ENCODE peak calls at places on chromosomes 2 and 18, in six cellular contexts. P, N, V, B, K and E are unnamed samples.

GRCh38 chr18:64807560-64807959 is 658.7 kb upstream of the LINC00305 start:
- DNase-seq in K (no peak), P (no peak), V (no peak), N (no peak), B (no peak), E (no peak)

GRCh38 chr2:17646096-17646554 is 105.6 kb downstream of the VSNL1 start:
- DNase-seq in P (peak), N (peak), K (peak), B (peak), V (peak), E (peak)

GRCh38 chr18:39604836-39605235 is 2039.2 kb upstream of the CELF4 start:
- DNase-seq in P (no peak), V (no peak), K (no peak), B (peak), N (peak), E (no peak)

GRCh38 chr2:8457092-8457481 is 224.8 kb upstream of the ID2 start:
- DNase-seq in K (no peak), P (no peak), V (no peak), B (no peak), N (no peak), E (no peak)

GRCh38 chr2:210000464-210001324 is 1.7 kb upstream of the RPE start:
- DNase-seq in V (no peak), N (no peak), K (no peak), B (no peak), P (no peak), E (no peak)

GRCh38 chr2:184765048-184765881 is 166.9 kb downstream of the ZNF804A start:
- DNase-seq in B (no peak), V (peak), P (no peak), K (no peak), N (no peak), E (peak)

GRCh38 chr18:60826346-60826745 is 453.8 kb upstream of the MC4R start:
- DNase-seq in V (peak), N (no peak), B (no peak), K (no peak), P (no peak), E (no peak)

GRCh38 chr2:27772804-27773203 is 1.3 kb downstream of the MRPL33 start:
- DNase-seq in V (no peak), P (no peak), B (peak), N (no peak), K (no peak), E (no peak)

GRCh38 chr2:8586397-8587051 is 95.3 kb upstream of the ID2 start:
- DNase-seq in N (no peak), B (peak), V (no peak), P (no peak), K (no peak), E (no peak)

GRCh38 chr2:86249176-86249842 is 50.1 kb downstream of the MRPL35 start:
- DNase-seq in V (no peak), N (peak), K (no peak), P (no peak), B (peak), E (peak)

GRCh38 chr18:76640438-76640837 is 145.4 kb upstream of the ZNF516 start:
- DNase-seq in B (no peak), V (no peak), N (no peak), K (no peak), P (no peak), E (no peak)

GRCh38 chr2:25386662-25387478 is 45.1 kb upstream of the DNMT3A start:
- DNase-seq in N (no peak), B (no peak), K (no peak), P (no peak), V (no peak), E (no peak)

GRCh38 chr2:128786800-128787478 is 468.3 kb upstream of the HS6ST1 start:
- DNase-seq in V (peak), B (peak), N (peak), K (no peak), P (no peak), E (no peak)

GRCh38 chr2:178068823-178069454 is 3.6 kb downstream of the PDE11A start:
- DNase-seq in V (no peak), K (no peak), B (no peak), N (no peak), P (no peak), E (no peak)

GRCh38 chr2:145755019-145755837 is 1235.3 kb upstream of the ZEB2 start:
- DNase-seq in B (no peak), K (no peak), P (no peak), N (no peak), V (no peak), E (no peak)

GRCh38 chr18:71443726-71444480 is 1100.2 kb downstream of the CBLN2 start:
- DNase-seq in N (peak), V (no peak), K (no peak), P (no peak), B (no peak), E (no peak)

GRCh38 chr2:216490061-216490460 is 8.6 kb upstream of the RPL37A start:
- DNase-seq in P (no peak), V (no peak), B (peak), N (peak), K (no peak), E (no peak)

GRCh38 chr2:186551323-186552050 is 38.4 kb upstream of the ITGAV start:
- DNase-seq in P (no peak), B (peak), N (peak), V (no peak), K (no peak), E (no peak)

GRCh38 chr2:238528953-238529781 is 102.4 kb downstream of the ASB1 start:
- DNase-seq in N (peak), V (no peak), B (peak), P (peak), K (no peak), E (no peak)

GRCh38 chr2:235504459-235505200 is 10.8 kb downstream of the AGAP1 start:
- DNase-seq in K (no peak), P (no peak), N (no peak), V (peak), B (no peak), E (no peak)

GRCh38 chr2:65583061-65583460 is 150.7 kb upstream of the SPRED2 start:
- DNase-seq in K (no peak), B (no peak), P (no peak), V (no peak), N (no peak), E (no peak)

GRCh38 chr18:13276530-13277520 is 58.3 kb downstream of the LDLRAD4 start:
- DNase-seq in K (no peak), P (no peak), B (no peak), N (peak), V (no peak), E (no peak)

GRCh38 chr18:55265916-55266488 is 306.7 kb upstream of the CCDC68 start:
- DNase-seq in P (no peak), B (peak), V (no peak), K (peak), N (no peak), E (no peak)

GRCh38 chr2:86747708-86748627 is 27.9 kb downstream of the RMND5A start:
- DNase-seq in N (peak), B (peak), P (no peak), K (no peak), V (peak), E (peak)

GRCh38 chr2:96245609-96246390 is 20.0 kb downstream of the TMEM127 start:
- DNase-seq in K (no peak), B (peak), P (no peak), V (no peak), N (peak), E (peak)

GRCh38 chr2:158038906-158039305 is 62.8 kb upstream of the UPP2 start:
- DNase-seq in P (no peak), B (no peak), V (no peak), N (no peak), K (no peak), E (no peak)

GRCh38 chr2:134676960-134677359 is 41.8 kb downstream of the TMEM163 start:
- DNase-seq in P (no peak), K (no peak), N (no peak), V (no peak), B (no peak), E (no peak)

GRCh38 chr2:232418466-232419244 is 12.0 kb downstream of the ALPG start:
- DNase-seq in B (peak), N (peak), P (peak), V (peak), K (no peak), E (no peak)

GRCh38 chr2:66452214-66452613 is 17.3 kb downstream of the MEIS1 start:
- DNase-seq in V (no peak), P (no peak), N (no peak), B (no peak), K (no peak), E (no peak)

GRCh38 chr18:78883501-78883900 is 96.1 kb upstream of the SALL3 start:
- DNase-seq in N (no peak), V (no peak), B (no peak), P (no peak), K (no peak), E (no peak)

GRCh38 chr2:26162963-26163362 is 9.9 kb upstream of the GAREM2 start:
- DNase-seq in P (no peak), N (no peak), B (no peak), V (no peak), K (no peak), E (no peak)

GRCh38 chr2:37669500-37669899 is 1.9 kb downstream of the CDC42EP3 start:
- DNase-seq in B (peak), V (no peak), K (no peak), P (no peak), N (no peak), E (no peak)

DNA sequence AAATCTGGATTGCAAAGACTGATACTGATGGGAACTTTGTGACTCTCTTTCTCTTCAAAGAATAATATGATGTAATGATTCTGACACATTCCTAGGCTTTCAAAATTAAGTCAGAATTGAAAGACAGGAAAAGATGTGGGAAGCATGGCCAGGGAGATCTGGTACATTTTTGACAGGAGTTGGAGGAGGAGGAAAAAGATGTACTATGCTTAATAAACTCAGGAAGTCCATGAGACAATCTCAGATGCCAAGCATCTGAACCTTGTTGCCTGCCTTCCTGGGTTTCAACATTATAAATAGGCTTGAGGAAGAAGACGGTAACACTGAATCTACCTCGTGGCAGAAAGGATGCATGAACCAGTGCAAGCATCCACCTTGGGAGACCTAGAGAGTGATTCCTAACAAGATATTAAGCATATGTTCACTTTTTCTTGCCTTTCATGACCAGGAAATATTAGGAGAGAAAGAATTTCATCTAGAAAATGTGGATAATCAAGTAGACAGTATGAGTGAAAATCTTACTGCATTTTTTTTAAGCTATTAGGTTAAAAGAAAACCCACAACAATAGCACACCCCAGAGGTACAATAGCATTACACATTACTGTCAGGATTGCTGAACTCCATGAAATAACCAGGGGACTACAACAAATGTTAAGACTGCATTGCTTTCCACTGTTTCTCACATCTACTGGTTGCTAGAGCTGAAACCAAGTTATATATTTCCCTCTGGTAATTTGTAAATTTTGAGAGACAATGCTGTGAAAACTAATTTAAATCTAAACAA is 33.9 kb downstream of the KLF7 start:
- DNase-seq in V (no peak), K (no peak), B (peak), P (no peak), N (no peak), E (no peak)
- H3K4me2 ChIP-seq in V (no peak), K (no peak), B (no peak), P (no peak), N (no peak), E (peak)

GRCh38 chr2:42189235-42189566 is 20.0 kb downstream of the EML4 start:
- DNase-seq in V (no peak), N (no peak), K (no peak), B (no peak), P (no peak), E (no peak)

GRCh38 chr2:42192010-42192373 is 22.8 kb downstream of the EML4 start:
- DNase-seq in B (no peak), P (no peak), N (no peak), V (no peak), K (no peak), E (no peak)

GRCh38 chr2:42190191-42190590 is 21.0 kb downstream of the EML4 start:
- DNase-seq in N (no peak), P (no peak), K (no peak), V (no peak), B (no peak), E (no peak)

GRCh38 chr2:42192642-42193566 is 23.8 kb downstream of the EML4 start:
- DNase-seq in N (no peak), V (no peak), B (no peak), P (no peak), K (no peak), E (peak)

DNA sequence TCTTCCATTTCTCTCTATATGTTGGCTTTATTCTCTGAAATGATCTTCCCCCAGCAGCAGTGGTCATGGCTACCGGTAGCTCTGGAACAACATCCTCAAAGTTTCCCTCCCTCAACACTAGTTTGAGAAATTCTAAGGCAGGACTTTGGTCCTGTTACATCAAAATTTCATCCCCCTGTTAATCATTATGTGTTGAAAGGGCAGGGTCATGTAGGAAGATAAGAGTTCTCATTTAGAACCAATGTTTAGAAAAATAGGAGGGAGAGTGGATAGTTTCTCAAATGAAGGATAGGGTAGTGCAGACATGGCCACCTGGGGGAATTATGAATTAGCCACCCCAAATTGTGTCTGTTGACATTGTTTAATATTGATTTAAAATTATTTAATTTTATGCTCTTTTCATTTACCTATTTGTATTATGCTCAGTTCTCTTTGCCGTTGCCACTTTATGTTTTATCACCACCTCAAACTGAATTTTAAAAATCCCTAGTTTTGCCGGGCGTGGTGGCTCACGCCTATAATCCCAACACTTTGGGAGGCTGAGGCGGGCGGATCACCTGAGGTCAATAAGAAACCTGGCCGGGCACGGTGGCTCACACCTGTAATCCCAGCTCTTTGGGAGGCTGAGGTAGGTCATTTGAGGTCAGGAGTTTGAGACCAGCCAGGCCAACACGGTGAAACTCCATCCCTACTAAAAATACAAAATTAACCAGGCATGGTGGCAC is 22.3 kb downstream of the EML4 start:
- DNase-seq in V (no peak), P (no peak), B (no peak), K (no peak), N (no peak), E (no peak)
- H3K27ac ChIP-seq in V (no peak), P (no peak), B (no peak), K (no peak), N (no peak), E (no peak)

GRCh38 chr2:176161817-176162626 is 4.9 kb downstream of the HOXD3 start:
- DNase-seq in B (peak), N (peak), P (no peak), V (peak), K (no peak), E (no peak)
- TF ChIP-seq EZH2 in B (no peak), N (no peak), P (no peak), V (peak), K (no peak), E (no peak)

GRCh38 chr2:109229094-109229675 is 100.2 kb downstream of the SH3RF3 start:
- DNase-seq in B (no peak), P (no peak), N (no peak), V (no peak), K (no peak), E (no peak)

GRCh38 chr2:109232909-109233308 is 103.9 kb downstream of the SH3RF3 start:
- DNase-seq in B (no peak), N (no peak), P (no peak), V (no peak), K (no peak), E (no peak)

GRCh38 chr2:109231428-109231827 is 102.4 kb downstream of the SH3RF3 start:
- DNase-seq in B (no peak), N (no peak), K (no peak), V (no peak), P (no peak), E (no peak)

GRCh38 chr2:109232306-109232705 is 103.3 kb downstream of the SH3RF3 start:
- DNase-seq in B (no peak), V (no peak), N (no peak), P (no peak), K (no peak), E (no peak)

DNA sequence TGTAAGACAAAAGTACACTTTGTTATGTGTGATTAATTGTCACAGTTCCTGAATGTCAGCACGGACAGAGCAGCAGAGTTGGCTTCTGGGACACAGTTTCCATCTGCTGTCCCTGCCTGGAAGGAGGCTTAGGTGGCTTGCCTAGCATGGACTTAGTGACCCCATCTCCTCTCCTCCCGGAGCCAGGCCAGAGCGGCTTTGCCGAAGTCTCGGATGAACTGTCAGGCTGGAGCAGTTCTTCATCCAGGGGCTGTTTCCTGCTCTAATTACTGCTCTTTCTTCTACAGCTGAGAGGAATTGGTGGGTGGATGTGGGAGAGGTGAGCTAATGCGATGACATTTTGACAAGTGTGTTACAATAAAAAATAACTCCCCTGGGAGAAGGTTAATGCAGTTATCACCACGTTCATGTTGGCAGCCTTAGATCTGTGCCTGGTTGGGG is 102.0 kb downstream of the SH3RF3 start:
- DNase-seq in P (no peak), V (no peak), N (no peak), K (no peak), B (peak), E (no peak)
- H3K4me2 ChIP-seq in P (no peak), V (no peak), N (peak), K (no peak), B (peak), E (no peak)

DNA sequence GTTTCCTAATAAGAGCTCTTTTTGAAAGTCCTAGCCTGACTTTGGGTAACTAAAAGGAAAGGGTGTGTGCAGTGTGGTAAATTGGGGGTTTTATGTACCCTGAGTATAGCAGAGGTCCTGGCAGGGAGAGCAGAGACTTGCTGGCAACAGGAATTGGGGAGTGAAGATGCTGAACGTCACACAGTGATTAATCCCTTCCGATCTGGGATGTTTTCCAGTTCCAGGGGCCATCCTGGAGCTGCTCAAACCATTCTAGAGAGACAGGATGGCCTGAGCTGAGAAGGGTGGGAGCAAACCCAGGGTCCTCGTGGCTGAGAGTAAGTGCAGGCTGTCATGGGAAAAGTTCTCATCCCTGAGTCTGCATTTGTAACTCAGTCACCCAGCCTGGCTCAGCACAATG is 46.9 kb upstream of the CELF4 start:
- DNase-seq in P (no peak), B (no peak), K (no peak), V (no peak), N (no peak), E (no peak)
- H3K27ac ChIP-seq in P (no peak), B (no peak), K (no peak), V (no peak), N (no peak), E (no peak)

DNA sequence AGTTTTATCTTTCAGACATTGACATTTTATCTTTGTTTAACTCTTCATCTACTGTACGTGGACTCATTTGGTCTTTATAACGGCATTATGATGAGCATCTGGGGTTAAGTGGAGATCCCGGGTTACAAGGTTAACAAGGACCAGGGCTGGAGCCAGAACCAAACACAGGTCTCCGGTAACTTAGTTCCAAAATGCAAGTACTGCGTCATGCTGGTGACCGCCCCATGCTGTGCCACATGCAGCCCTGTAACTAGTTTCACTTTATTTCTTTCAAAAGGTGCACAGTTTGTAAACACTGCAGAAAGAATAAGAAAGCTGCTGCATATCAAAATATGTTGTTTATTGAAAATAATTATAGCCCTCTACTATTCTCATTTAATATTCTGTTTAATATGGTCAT is 3.1 kb downstream of the SLC5A7 start:
- DNase-seq in N (no peak), K (no peak), V (no peak), B (no peak), P (no peak), E (no peak)
- TF ChIP-seq EZH2 in N (no peak), K (no peak), V (no peak), B (no peak), P (no peak), E (no peak)

DNA sequence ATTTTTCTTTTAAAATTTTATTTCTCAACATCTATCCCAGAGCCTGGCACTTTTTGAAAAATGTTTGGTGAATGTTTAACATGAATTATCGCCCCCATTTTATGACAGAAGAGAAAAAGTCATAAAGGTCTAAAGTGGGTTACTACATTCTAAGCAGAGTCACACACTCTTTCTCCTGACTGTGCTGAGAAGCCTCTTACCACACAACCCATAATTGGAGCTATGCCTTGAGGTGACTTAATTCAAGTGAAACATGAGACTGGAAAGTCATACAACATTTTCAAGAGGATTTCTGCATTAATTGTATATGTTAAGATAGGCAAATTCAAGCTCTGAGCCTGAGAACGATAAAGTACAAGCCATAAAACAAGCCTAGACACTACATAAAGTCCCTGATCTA is 3.1 kb upstream of the DSEL start:
- DNase-seq in B (peak), V (no peak), N (peak), K (no peak), P (no peak), E (no peak)
- H3K4me2 ChIP-seq in B (peak), V (no peak), N (no peak), K (no peak), P (no peak), E (no peak)

GRCh38 chr2:155377931-155378444 is 679.5 kb downstream of the KCNJ3 start:
- DNase-seq in B (peak), V (no peak), P (no peak), K (no peak), N (peak), E (peak)
- H3K27ac ChIP-seq in B (no peak), V (no peak), P (no peak), K (no peak), N (no peak), E (no peak)